ENCODE peak calls at places on chromosomes 16 and 17, in five cellular contexts. O is left ventricle myocardium inferior, X is dorsolateral prefrontal cortex, P is mammary epithelial cell, S is tibial nerve. T is an unnamed sample.

GRCh38 chr17:72163474-72163873 is 42.7 kb downstream of the SOX9 start:
- DNase-seq in O (no peak), X (no peak), P (no peak), S (no peak), T (no peak)

GRCh38 chr16:66507731-66508239 is 42.1 kb downstream of the TK2 start:
- DNase-seq in O (no peak), X (no peak), P (no peak), S (no peak), T (peak)

GRCh38 chr17:75913537-75914210 is 9.0 kb upstream of the MRPL38 start:
- DNase-seq in O (no peak), X (no peak), P (no peak), S (no peak), T (no peak)

GRCh38 chr17:42315402-42316156 is 27.3 kb downstream of the STAT5A start:
- DNase-seq in O (no peak), X (no peak), P (no peak), S (no peak), T (no peak)

GRCh38 chr16:14965328-14965727 is 9.5 kb upstream of the PDXDC1 start:
- DNase-seq in O (no peak), X (no peak), P (no peak), S (no peak), T (no peak)

GRCh38 chr16:50705436-50706110 is 12.2 kb downstream of the NOD2 start:
- DNase-seq in O (no peak), X (no peak), P (no peak), S (no peak), T (no peak)

GRCh38 chr17:28509784-28510183 is 3.6 kb downstream of the FOXN1 start:
- DNase-seq in O (no peak), X (no peak), P (no peak), S (peak), T (no peak)

GRCh38 chr16:80085606-80086005 is 455.2 kb upstream of the DYNLRB2 start:
- DNase-seq in O (no peak), X (no peak), P (no peak), S (no peak), T (no peak)

GRCh38 chr16:48276102-48276501 is 28.8 kb upstream of the ABCC11 start:
- DNase-seq in O (no peak), X (peak), P (no peak), S (no peak), T (no peak)

GRCh38 chr17:69608114-69608513 is 193.6 kb downstream of the MAP2K6 start:
- DNase-seq in O (no peak), X (no peak), P (no peak), S (no peak), T (no peak)

GRCh38 chr17:81165246-81166032 is at the start of gene PVALEF:
- DNase-seq in O (no peak), X (peak), P (no peak), S (no peak), T (peak)

GRCh38 chr17:35627417-35627816 is 40.3 kb downstream of the AP2B1 start:
- DNase-seq in O (no peak), X (no peak), P (no peak), S (no peak), T (no peak)

GRCh38 chr16:1430214-1430758 is 592 bp upstream of the PERCC1 start:
- DNase-seq in O (no peak), X (no peak), P (no peak), S (no peak), T (no peak)

GRCh38 chr17:1870592-1870991 is 40.8 kb downstream of the RPA1 start:
- DNase-seq in O (no peak), X (no peak), P (no peak), S (no peak), T (no peak)

GRCh38 chr17:78637146-78637545 is 60.0 kb upstream of the DNAH17 start:
- DNase-seq in O (no peak), X (no peak), P (no peak), S (no peak), T (no peak)

GRCh38 chr16:64240586-64240985 is 881.3 kb downstream of the CDH11 start:
- DNase-seq in O (no peak), X (no peak), P (no peak), S (no peak), T (no peak)

GRCh38 chr16:48075398-48075797 is 80.4 kb downstream of the ABCC12 start:
- DNase-seq in O (no peak), X (no peak), P (no peak), S (no peak), T (no peak)

GRCh38 chr16:50797456-50797855 is 55.6 kb downstream of the CYLD start:
- DNase-seq in O (no peak), X (no peak), P (no peak), S (no peak), T (no peak)

GRCh38 chr17:48776602-48777001 is 40.4 kb downstream of the TTLL6 start:
- DNase-seq in O (no peak), X (no peak), P (no peak), S (no peak), T (no peak)

GRCh38 chr17:28818705-28819295 is 23.8 kb downstream of the FAM222B start:
- DNase-seq in O (no peak), X (no peak), P (no peak), S (no peak), T (no peak)

GRCh38 chr17:78872486-78872885 is 30.5 kb downstream of the CEP295NL start:
- DNase-seq in O (no peak), X (no peak), P (no peak), S (no peak), T (no peak)

GRCh38 chr17:67218385-67218950 is 26.5 kb downstream of the HELZ start:
- DNase-seq in O (no peak), X (no peak), P (peak), S (no peak), T (no peak)

GRCh38 chr16:69166946-69167930 is 19.7 kb upstream of the SNTB2 start:
- DNase-seq in O (no peak), X (no peak), P (peak), S (no peak), T (peak)

GRCh38 chr16:87706278-87707000 is 59.3 kb downstream of the KLHDC4 start:
- DNase-seq in O (no peak), X (no peak), P (no peak), S (no peak), T (no peak)

DNA sequence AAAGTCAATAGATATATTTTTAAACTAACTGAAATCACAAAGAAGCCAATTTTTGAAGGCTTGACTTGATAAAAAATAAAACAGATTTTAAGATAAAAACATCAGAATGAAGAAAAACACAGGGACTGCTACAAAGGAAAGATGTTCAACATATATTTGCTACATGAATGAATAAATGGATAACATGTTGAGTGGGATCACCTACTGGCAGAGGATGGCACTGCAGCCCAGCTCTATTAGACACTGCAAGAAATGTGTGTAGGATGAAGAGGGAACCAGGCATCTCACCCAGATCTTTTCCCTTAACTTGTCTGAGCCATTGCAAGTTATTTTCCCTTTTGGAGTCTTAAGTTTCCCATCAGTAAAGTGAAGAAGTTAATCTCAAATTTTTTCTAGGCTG is 4.2 kb downstream of the AIPL1 start:
- DNase-seq in O (no peak), X (no peak), P (no peak), S (no peak), T (no peak)
- TF ChIP-seq CTCF in O (no peak), X (peak), P (peak), S (no peak), T (no peak)

GRCh38 chr17:3803308-3803640 is 2.3 kb upstream of the ITGAE start:
- DNase-seq in O (no peak), X (no peak), P (no peak), S (no peak), T (no peak)
- H3K27ac ChIP-seq in O (no peak), X (no peak), P (no peak), S (peak), T (peak)

GRCh38 chr16:3494574-3494973 is 715 bp downstream of the C16orf90 start:
- DNase-seq in O (no peak), X (no peak), P (no peak), S (no peak), T (no peak)

GRCh38 chr16:3497771-3498170 is 2.5 kb upstream of the C16orf90 start:
- DNase-seq in O (no peak), X (no peak), P (no peak), S (no peak), T (peak)

GRCh38 chr16:3492356-3492755 is 2.9 kb downstream of the C16orf90 start:
- DNase-seq in O (no peak), X (no peak), P (no peak), S (no peak), T (no peak)

GRCh38 chr16:3496386-3496785 is 1.1 kb upstream of the C16orf90 start:
- DNase-seq in O (no peak), X (no peak), P (no peak), S (no peak), T (peak)

GRCh38 chr16:3495166-3495565 is at the start of gene C16orf90:
- DNase-seq in O (no peak), X (no peak), P (no peak), S (no peak), T (peak)
- TF ChIP-seq CTCF in O (no peak), X (no peak), P (no peak), S (no peak), T (no peak)

GRCh38 chr16:75104836-75105235 is 11.7 kb downstream of the LDHD start:
- DNase-seq in O (no peak), X (no peak), P (no peak), S (no peak), T (peak)
- H3K27ac ChIP-seq in O (peak), X (peak), P (no peak), S (peak), T (peak)

GRCh38 chr17:58492238-58493121 is 4.3 kb upstream of the HSF5 start:
- DNase-seq in O (no peak), X (no peak), P (peak), S (no peak), T (no peak)

GRCh38 chr17:58491510-58492045 is 3.4 kb upstream of the HSF5 start:
- DNase-seq in O (no peak), X (no peak), P (no peak), S (no peak), T (no peak)

GRCh38 chr17:58484600-58484999 is 3.6 kb downstream of the HSF5 start:
- DNase-seq in O (no peak), X (no peak), P (no peak), S (no peak), T (no peak)

GRCh38 chr17:58488428-58488890 is 251 bp upstream of the HSF5 start:
- DNase-seq in O (no peak), X (no peak), P (no peak), S (no peak), T (no peak)

DNA sequence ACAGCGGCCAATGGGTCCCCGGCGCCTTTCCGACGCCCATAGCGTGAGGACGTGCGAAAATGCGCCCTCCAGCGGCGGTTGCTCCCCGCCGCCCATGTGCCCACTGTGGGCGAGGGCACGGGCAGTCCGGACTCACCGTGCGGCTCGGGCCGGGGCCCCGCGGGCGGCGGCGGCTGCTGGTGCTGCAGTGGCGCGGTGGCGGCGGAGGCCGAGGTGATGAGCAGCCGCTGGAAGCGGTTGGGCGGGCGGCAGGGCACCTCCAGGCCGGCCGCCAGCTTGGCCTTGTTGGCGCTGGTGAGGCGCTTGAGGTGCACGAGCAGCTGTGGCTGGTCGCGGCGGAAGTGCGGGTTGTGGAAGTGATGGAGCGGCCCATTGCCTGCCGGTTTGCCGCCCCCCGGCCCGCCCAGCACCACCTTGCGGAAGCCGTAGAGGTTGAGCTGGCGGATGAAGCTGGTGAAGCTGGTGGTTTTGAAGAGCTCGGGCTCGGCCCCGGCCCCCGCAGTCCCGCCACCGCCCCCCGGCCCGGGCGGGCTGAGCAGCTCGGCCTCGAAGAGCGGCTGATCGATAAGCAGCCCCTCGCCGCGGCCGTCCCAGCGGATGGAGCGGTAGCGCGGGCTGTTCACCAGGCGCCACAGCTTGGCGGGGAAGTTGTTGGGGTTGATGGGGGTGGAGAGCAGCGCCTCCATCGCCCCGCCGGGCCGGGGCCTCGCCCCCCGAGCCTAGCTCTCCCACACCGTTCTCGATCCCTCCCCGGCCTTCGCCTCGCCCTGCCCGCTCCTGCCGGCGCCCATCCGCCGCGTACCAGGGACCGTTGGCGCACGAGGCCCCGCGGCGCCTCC is at the start of gene HSF5:
- DNase-seq in O (peak), X (no peak), P (no peak), S (no peak), T (no peak)
- TF ChIP-seq CTCF in O (peak), X (no peak), P (no peak), S (peak), T (no peak)

GRCh38 chr16:9337262-9338032 is 246.0 kb downstream of the HAPSTR1 start:
- DNase-seq in O (no peak), X (no peak), P (no peak), S (no peak), T (no peak)
- H3K27ac ChIP-seq in O (peak), X (no peak), P (no peak), S (no peak), T (no peak)

DNA sequence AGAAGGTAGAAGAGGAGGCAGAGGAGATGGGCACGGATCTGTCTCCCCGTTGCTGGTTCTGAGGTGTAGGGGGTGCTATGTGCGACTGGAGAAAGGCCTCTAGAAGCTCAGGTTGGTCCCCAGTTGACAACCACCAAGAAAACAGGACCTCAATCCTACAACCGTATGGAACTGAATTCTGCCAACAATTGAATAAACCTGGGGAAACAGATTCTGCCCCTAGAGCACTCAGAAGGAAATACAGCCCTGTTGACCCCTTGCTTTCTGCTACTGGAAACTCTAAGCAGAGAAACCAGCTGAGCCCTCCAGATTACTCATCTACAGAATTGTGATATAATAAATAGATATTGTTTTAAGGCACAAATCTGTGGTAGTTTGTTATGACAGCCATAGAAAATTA is 313.0 kb upstream of the GOT2 start:
- DNase-seq in O (no peak), X (no peak), P (no peak), S (no peak), T (no peak)
- TF ChIP-seq CTCF in O (no peak), X (no peak), P (no peak), S (no peak), T (no peak)

DNA sequence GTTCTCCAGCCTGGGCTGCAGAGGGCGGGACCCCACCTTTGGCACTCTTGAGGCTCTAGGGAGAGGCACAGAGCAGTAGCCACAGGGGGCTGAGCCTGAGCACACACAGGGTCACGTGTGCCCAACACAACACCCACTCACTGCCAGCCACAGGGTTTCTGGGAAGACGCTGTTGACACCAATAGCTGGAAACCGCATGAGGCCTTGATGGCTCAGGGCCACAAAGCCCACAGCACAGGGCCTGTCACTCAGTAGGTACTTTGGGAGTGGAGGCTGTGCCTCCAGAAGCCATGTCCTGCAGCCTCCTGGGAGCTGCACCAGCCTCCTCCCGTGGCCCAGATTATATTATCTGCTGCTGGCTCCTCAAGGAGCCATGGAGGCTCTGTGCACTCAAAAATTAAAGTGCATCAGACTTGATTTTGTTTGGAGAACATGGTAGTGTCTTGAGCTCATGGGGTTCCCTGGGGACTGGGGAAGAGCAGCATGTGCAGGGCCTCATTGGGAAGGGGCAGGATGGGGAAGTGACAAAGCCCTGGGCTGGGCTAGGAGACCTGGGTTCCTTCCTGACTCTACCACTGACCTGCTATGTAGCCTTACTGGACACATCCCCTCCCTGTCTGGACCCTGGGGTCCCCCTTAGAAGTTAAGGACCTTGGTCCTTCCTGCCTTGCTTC is 12.5 kb upstream of the SREBF1 start:
- DNase-seq in O (peak), X (peak), P (no peak), S (peak), T (peak)
- H3K27ac ChIP-seq in O (peak), X (peak), P (no peak), S (peak), T (peak)

T was measured in sigmoid colon.